ENCODE peak calls at places on chromosomes 12 and 14, in eight cellular contexts. E is adrenal gland; Y is IMR-90; H is aorta; Q is CD4-positive, alpha-beta T cell; P is stomach; U is naive thymus-derived CD4-positive, alpha-beta T cell; S is neural progenitor cell. B is an unnamed sample.

GRCh38 chr12:15693233-15693911 is 95.8 kb downstream of the EPS8 start:
- DNase-seq in S (no peak), E (no peak), H (no peak), Y (peak; percentile 89), P (no peak), U (no peak), Q (no peak), B (no peak)

GRCh38 chr14:100764716-100765115 is 38.0 kb downstream of the DLK1 start:
- DNase-seq in P (no peak), U (no peak), Q (no peak), S (peak; percentile 70), H (peak; percentile 47), E (no peak), Y (no peak), B (peak; percentile 39)

GRCh38 chr12:69916541-69917270 is 91.7 kb downstream of the MYRFL start:
- DNase-seq in S (no peak), E (no peak), Y (no peak), U (no peak), P (no peak), Q (no peak), H (no peak), B (no peak)

GRCh38 chr12:111429760-111430417 is 24.2 kb downstream of the SH2B3 start:
- DNase-seq in U (peak; percentile 44), Y (no peak), Q (peak; percentile 50), H (no peak), E (no peak), P (no peak), S (no peak), B (no peak)

GRCh38 chr12:92482599-92482998 is 220.2 kb upstream of the PLEKHG7 start:
- DNase-seq in P (no peak), E (no peak), H (no peak), U (no peak), Y (no peak), Q (no peak), S (no peak), B (no peak)

GRCh38 chr12:111792155-111792876 is 25.6 kb downstream of the ALDH2 start:
- DNase-seq in Y (peak; percentile 41), E (peak; percentile 96), S (no peak), U (no peak), Q (no peak), P (peak; percentile 61), H (peak; percentile 88), B (peak; percentile 90)

GRCh38 chr12:116210131-116210530 is 67.4 kb downstream of the MED13L start:
- DNase-seq in S (no peak), H (no peak), P (no peak), U (no peak), E (no peak), Q (no peak), Y (peak; percentile 42), B (no peak)

GRCh38 chr14:38882533-38882932 is 220.5 kb downstream of the SEC23A start:
- DNase-seq in Q (no peak), U (no peak), E (no peak), Y (peak; percentile 11), P (no peak), S (no peak), H (no peak), B (no peak)

GRCh38 chr12:91854725-91855124 is 290.9 kb downstream of the BTG1 start:
- DNase-seq in E (no peak), U (no peak), S (no peak), Q (no peak), P (no peak), Y (peak; percentile 40), H (no peak), B (peak; percentile 73)

GRCh38 chr14:79161576-79161975 is 991.4 kb downstream of the NRXN3 start:
- DNase-seq in S (peak; percentile 80), U (no peak), E (no peak), Y (peak; percentile 56), P (no peak), H (no peak), Q (no peak), B (no peak)

GRCh38 chr14:23895480-23895879 is 58.1 kb upstream of the DHRS4 start:
- DNase-seq in Q (no peak), S (no peak), E (no peak), Y (no peak), U (no peak), H (no peak), P (no peak), B (no peak)
- H3K27ac ChIP-seq in Q (no peak overlapping the region), S (no peak overlapping the region), E (no peak overlapping the region), Y (no peak overlapping the region), U (no peak overlapping the region), H (no peak overlapping the region), P (no peak overlapping the region), B (no peak overlapping the region)

GRCh38 chr12:129549656-129550055 is 354.2 kb downstream of the TMEM132D start:
- DNase-seq in H (no peak), P (peak; percentile 34), Y (no peak), Q (no peak), E (no peak), U (no peak), S (no peak), B (no peak)

GRCh38 chr12:129540249-129540648 is 363.6 kb downstream of the TMEM132D start:
- DNase-seq in S (no peak), Y (no peak), H (no peak), E (no peak), P (no peak), U (no peak), Q (no peak), B (no peak)

GRCh38 chr12:129540954-129541353 is 362.9 kb downstream of the TMEM132D start:
- DNase-seq in E (no peak), Y (no peak), U (no peak), P (no peak), Q (no peak), H (no peak), S (no peak), B (no peak)

GRCh38 chr12:129550353-129550752 is 353.5 kb downstream of the TMEM132D start:
- DNase-seq in H (no peak), E (no peak), Q (no peak), S (peak; percentile 7), P (peak; percentile 81), Y (no peak), U (no peak), B (no peak)

GRCh38 chr12:129544716-129545115 is 359.1 kb downstream of the TMEM132D start:
- DNase-seq in E (no peak), U (no peak), Q (no peak), H (no peak), S (no peak), P (no peak), Y (no peak), B (no peak)
- H3K27me3 ChIP-seq in E (no peaks in the 10 kb centered on the region), U (no peaks in the 10 kb centered on the region), Q (no peaks in the 10 kb centered on the region), H (no peaks in the 10 kb centered on the region), S (no peaks in the 10 kb centered on the region), P (no peaks in the 10 kb centered on the region), Y (no peaks in the 10 kb centered on the region), B (no peaks in the 10 kb centered on the region)

GRCh38 chr14:64990291-64990690 is 3.6 kb downstream of the FNTB start:
- DNase-seq in U (no peak), Y (no peak), H (no peak), E (no peak), Q (no peak), P (no peak), S (no peak), B (no peak)

GRCh38 chr14:64990939-64991338 is 4.2 kb downstream of the FNTB start:
- DNase-seq in Q (no peak), P (no peak), Y (no peak), E (no peak), U (no peak), S (no peak), H (no peak), B (no peak)

GRCh38 chr14:64994540-64994939 is 7.8 kb downstream of the FNTB start:
- DNase-seq in S (no peak), E (no peak), P (no peak), Y (peak; percentile 52), H (no peak), U (no peak), Q (no peak), B (no peak)

GRCh38 chr14:64993263-64993662 is 6.6 kb downstream of the FNTB start:
- DNase-seq in U (no peak), S (no peak), Y (no peak), E (no peak), H (no peak), P (no peak), Q (no peak), B (no peak)

DNA sequence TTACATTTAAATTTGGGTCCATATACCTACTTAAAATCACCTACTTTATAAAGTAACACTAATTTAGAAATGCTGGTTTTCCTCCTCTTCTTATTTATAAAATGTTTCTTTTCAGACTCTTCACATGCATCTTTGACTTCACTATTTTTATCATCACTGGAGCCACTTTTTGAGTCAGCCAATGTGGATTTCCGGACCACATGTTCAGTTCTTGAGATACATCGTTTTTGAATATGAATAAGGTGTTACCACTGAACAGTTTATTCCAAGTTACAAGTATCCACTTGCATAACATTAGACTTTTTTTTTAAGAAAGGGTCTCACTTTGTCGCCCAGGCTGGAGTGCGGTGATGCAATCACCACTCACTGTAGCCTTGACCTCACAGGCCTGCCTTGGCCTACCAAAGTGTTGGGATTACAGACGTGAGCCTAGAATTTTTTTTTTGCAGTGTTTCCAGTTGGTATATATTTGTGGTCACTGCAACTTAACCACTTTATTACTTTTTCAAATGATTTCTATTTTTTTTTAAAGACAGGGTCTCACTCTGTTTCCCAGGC is 5.7 kb downstream of the FNTB start:
- DNase-seq in E (no peak), P (no peak), S (no peak), Q (no peak), H (no peak), U (no peak), Y (no peak), B (no peak)
- H3K27ac ChIP-seq in E (no peak overlapping the region), P (no peak overlapping the region), S (no peak overlapping the region), Q (no peak overlapping the region), H (no peak overlapping the region), U (no peak overlapping the region), Y (no peak overlapping the region), B (no peak overlapping the region)

GRCh38 chr14:76376409-76376877 is 506 bp downstream of the ESRRB start:
- DNase-seq in P (no peak), U (no peak), E (no peak), Y (no peak), S (peak; percentile 28), H (no peak), Q (no peak), B (no peak)

GRCh38 chr14:76376001-76376404 is at the start of gene ESRRB:
- DNase-seq in Q (no peak), S (peak; percentile 74), H (no peak), E (no peak), U (no peak), Y (peak; percentile 5), P (no peak), B (no peak)

GRCh38 chr14:76375484-76375883 is 453 bp upstream of the ESRRB start:
- DNase-seq in Q (no peak), S (no peak), E (no peak), U (no peak), H (no peak), P (no peak), Y (no peak), B (no peak)

GRCh38 chr14:76371066-76371465 is 4.9 kb upstream of the ESRRB start:
- DNase-seq in E (no peak), P (no peak), Q (no peak), H (no peak), U (no peak), Y (no peak), S (no peak), B (no peak)

DNA sequence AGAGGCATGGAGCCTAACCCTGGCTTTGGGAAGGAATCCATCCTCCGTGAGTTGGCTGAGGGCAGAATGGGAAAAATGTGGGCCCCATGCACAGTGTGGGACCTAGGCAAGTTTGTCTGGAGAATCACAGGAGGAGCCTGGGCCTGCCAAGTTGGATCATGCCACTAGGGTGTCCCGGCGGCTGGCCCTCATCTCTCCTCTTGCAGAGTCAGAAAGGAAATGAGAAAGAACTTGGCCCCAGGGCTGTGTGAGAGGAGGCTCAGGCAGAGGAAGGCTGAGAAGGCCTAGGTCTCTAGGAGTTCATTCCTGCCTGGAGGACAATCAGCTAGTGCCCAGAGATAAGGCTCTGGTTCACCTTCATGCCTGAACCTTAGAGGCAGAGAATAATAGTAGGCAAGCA is 2.5 kb upstream of the ESRRB start:
- DNase-seq in U (no peak), Y (no peak), H (no peak), Q (no peak), E (no peak), S (no peak), P (no peak), B (no peak)
- H3K27me3 ChIP-seq in U (no peaks in the 10 kb centered on the region), Y (peaks cover 55% of the 10 kb centered on the region), H (no peaks in the 10 kb centered on the region), Q (peaks cover 53% of the 10 kb centered on the region), E (peaks cover 26% of the 10 kb centered on the region), S (peaks cover 82% of the 10 kb centered on the region), P (peaks cover 42% of the 10 kb centered on the region), B (peaks cover 46% of the 10 kb centered on the region)

B was measured in sigmoid colon.